ENCODE peak calls at places on chromosomes 13 and 19, in four cellular contexts. N is BJ, T is pancreas, B is progenitor cell of endocrine pancreas. E is an unnamed sample.

GRCh38 chr13:97224544-97225324 is 2.6 kb downstream of the MBNL2 start:
- DNase-seq in T (no peak), N (no peak), B (no peak), E (no peak)

GRCh38 chr13:71977028-71977427 is 110.0 kb upstream of the DACH1 start:
- DNase-seq in B (no peak), T (no peak), N (no peak), E (no peak)

GRCh38 chr13:57846600-57847173 is 215.1 kb downstream of the PCDH17 start:
- DNase-seq in T (no peak), N (no peak), B (no peak), E (no peak)

GRCh38 chr19:38506723-38507550 is 73.4 kb downstream of the RYR1 start:
- DNase-seq in T (peak; percentile 97), B (peak; percentile 25), N (no peak), E (peak; percentile 78)

GRCh38 chr13:97727991-97728390 is 225.5 kb upstream of the IPO5 start:
- DNase-seq in N (no peak), B (no peak), T (no peak), E (no peak)

GRCh38 chr13:60857698-60858097 is 460.7 kb downstream of the TDRD3 start:
- DNase-seq in N (no peak), B (no peak), T (no peak), E (no peak)

GRCh38 chr19:40982594-40983101 is 8.4 kb upstream of the CYP2B6 start:
- DNase-seq in T (no peak), B (no peak), N (no peak), E (no peak)

GRCh38 chr13:91100944-91101343 is 246.5 kb upstream of the MIR17HG start:
- DNase-seq in T (no peak), B (no peak), N (no peak), E (no peak)

GRCh38 chr19:6415592-6416190 is 8.9 kb downstream of the KHSRP start:
- DNase-seq in N (no peak), B (no peak), T (peak; percentile 72), E (no peak)

GRCh38 chr19:31555634-31556215 is 206.5 kb upstream of the TSHZ3 start:
- DNase-seq in B (no peak), N (no peak), T (no peak), E (no peak)
- TF ChIP-seq CTCF in B (peak; percentile 32), N (no peak), T (no peak), E (no peak)

DNA sequence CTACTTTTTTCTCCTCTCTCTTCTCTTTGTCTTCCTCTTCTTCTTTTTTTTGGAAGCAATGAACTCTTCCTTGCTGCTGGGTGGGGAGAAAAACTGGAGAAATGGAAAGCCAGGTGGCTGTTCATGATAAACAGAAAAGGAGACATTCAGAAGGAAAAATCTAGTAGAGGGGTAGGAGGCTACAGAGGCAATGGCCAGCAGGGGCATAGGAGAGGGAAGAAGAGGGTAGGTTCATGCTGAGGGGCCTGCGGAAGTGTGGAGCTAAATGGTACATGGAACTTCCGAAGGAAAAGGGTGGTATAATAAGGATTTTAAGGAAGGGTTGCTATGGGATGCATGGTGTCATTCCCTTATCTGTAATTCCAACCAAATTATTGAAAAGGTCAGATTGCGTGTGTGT is 17.5 kb upstream of the HS6ST3 start:
- DNase-seq in T (no peak), N (no peak), B (no peak), E (no peak)
- TF ChIP-seq CTCF in T (no peak), N (no peak), B (peak; percentile 23), E (no peak)

GRCh38 chr19:11288349-11288748 is 7.6 kb upstream of the TSPAN16 start:
- DNase-seq in N (no peak), B (no peak), T (no peak), E (no peak)
- TF ChIP-seq CTCF in N (peak; percentile 61), B (peak; percentile 48), T (no peak), E (no peak)

DNA sequence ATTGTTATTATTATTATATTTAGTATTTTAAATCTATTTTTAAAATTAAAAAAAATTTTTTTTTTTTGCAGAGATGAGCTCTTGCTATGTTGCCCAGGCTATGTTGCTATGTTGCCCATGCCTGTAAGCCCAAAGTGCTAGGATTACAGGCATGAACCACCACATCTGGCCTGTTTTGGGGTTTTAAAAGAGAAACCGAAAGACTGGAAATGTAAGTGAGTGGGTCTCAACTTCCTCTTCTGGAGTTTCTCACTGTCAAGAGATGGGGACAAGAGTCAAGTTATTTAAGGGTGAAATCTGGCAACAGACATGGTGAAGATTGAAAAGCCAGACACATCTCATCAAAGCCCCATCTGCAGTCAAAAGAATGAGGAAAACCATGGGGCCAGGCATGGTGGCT is 4.2 kb upstream of the OR7G3 start:
- DNase-seq in T (no peak), N (no peak), B (no peak), E (no peak)
- TF ChIP-seq CTCF in T (no peak), N (no peak), B (no peak), E (no peak)

GRCh38 chr19:45592366-45592765 is 7.8 kb upstream of the OPA3 start:
- DNase-seq in T (no peak), B (no peak), N (no peak), E (no peak)

GRCh38 chr19:45591638-45592005 is 7.0 kb upstream of the OPA3 start:
- DNase-seq in B (no peak), N (no peak), T (no peak), E (no peak)

GRCh38 chr19:45590300-45591003 is 5.8 kb upstream of the OPA3 start:
- DNase-seq in T (no peak), N (no peak), B (no peak), E (no peak)

GRCh38 chr19:45589768-45590167 is 5.2 kb upstream of the OPA3 start:
- DNase-seq in T (no peak), B (no peak), N (no peak), E (no peak)

DNA sequence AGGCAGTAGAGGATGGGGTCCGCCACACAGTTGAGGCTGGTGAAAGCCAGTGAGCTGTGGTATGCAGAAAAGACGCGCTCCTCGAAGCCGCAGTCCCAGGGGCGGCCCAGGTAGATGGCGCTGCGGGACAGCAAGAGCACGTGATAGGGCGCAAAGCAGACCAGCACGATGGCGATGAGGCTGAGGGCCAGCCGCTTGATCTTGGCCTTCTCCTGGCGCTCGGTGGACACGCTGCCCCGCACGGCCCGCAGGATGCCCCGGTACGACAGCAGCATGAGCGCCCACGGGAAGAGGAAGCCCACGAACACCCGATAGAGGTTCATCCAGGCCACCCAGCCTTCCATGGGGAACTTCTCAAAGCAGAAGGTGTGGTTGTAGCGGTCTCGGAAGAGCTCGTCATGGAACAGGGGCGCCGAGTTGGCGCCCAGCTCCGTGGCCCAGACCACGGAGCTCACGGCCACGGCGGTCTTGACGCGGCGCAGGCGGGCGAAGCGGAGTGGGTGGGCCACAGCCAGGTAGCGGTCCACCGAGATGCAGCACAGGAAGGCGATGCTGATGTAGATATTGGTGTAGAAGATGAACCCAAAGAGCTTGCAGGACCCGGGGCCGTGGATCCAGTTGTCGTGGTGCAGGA is 6.5 kb upstream of the OPA3 start:
- DNase-seq in B (peak; percentile 43), T (peak; percentile 79), N (no peak), E (no peak)
- TF ChIP-seq CTCF in B (peak; percentile 56), T (no peak), N (peak; percentile 62), E (no peak)

GRCh38 chr19:23305555-23305954 is 55.4 kb upstream of the ZNF724 start:
- DNase-seq in N (no peak), B (no peak), T (no peak), E (no peak)
- TF ChIP-seq CTCF in N (no peak), B (peak; percentile 14), T (no peak), E (no peak)